ENCODE peak calls at places on chromosome 1, in nine cellular contexts. W, R, L, H, Q, U, K, S and O are unnamed samples.

GRCh38 chr1:44031900-44032817 is 897 bp upstream of the SLC6A9 start:
- DNase-seq in L (no peak), H (no peak), W (no peak), S (no peak), Q (no peak), U (no peak), K (no peak), R (peak; percentile 49), O (no peak)

GRCh38 chr1:41819069-41819468 is 99.7 kb downstream of the HIVEP3 start:
- DNase-seq in U (no peak), S (no peak), R (no peak), W (no peak), L (no peak), K (no peak), H (no peak), Q (no peak), O (no peak)

GRCh38 chr1:219322766-219323165 is 149.1 kb downstream of the LYPLAL1 start:
- DNase-seq in U (no peak), K (no peak), H (peak; percentile 26), W (no peak), S (no peak), Q (no peak), R (no peak), L (no peak), O (no peak)

GRCh38 chr1:20115916-20116315 is 3.4 kb downstream of the PLA2G2D start:
- DNase-seq in L (no peak), U (no peak), W (no peak), H (no peak), R (no peak), S (no peak), Q (no peak), K (no peak), O (no peak)

GRCh38 chr1:167578935-167579521 is 25.5 kb upstream of the CREG1 start:
- DNase-seq in W (no peak), H (no peak), K (no peak), L (no peak), Q (no peak), U (no peak), R (no peak), S (no peak), O (no peak)

GRCh38 chr1:234917495-234918188 is 211.0 kb downstream of the TOMM20 start:
- DNase-seq in K (no peak), S (no peak), W (no peak), U (no peak), H (no peak), Q (no peak), L (no peak), R (no peak), O (no peak)

GRCh38 chr1:31624354-31625179 is 7.1 kb downstream of the HCRTR1 start:
- DNase-seq in L (no peak), K (no peak), H (no peak), U (no peak), S (no peak), W (no peak), R (no peak), Q (no peak), O (no peak)

GRCh38 chr1:32249831-32250525 is 1.1 kb upstream of the LCK start:
- DNase-seq in Q (peak; percentile 31), H (peak; percentile 88), L (no peak), R (no peak), W (no peak), U (no peak), S (no peak), K (no peak), O (peak; percentile 72)

GRCh38 chr1:231581859-231582258 is 44.7 kb upstream of the DISC1 start:
- DNase-seq in W (no peak), U (no peak), R (no peak), L (no peak), K (no peak), Q (no peak), H (no peak), S (no peak), O (no peak)

GRCh38 chr1:231580874-231581273 is 45.7 kb upstream of the DISC1 start:
- DNase-seq in S (no peak), K (no peak), Q (no peak), H (no peak), L (no peak), R (no peak), W (no peak), U (no peak), O (no peak)

GRCh38 chr1:231583376-231583775 is 43.2 kb upstream of the DISC1 start:
- DNase-seq in R (no peak), U (no peak), L (no peak), W (no peak), S (no peak), K (no peak), H (no peak), Q (no peak), O (no peak)

GRCh38 chr1:231584117-231584516 is 42.5 kb upstream of the DISC1 start:
- DNase-seq in L (no peak), U (no peak), K (no peak), R (no peak), S (no peak), H (peak; percentile 88), W (peak; percentile 92), Q (no peak), O (no peak)
- TF ChIP-seq CTCF in L (no peak), U (peak; percentile 26), K (no peak), R (peak; percentile 17), S (no peak), H (peak; percentile 20), W (peak; percentile 26), Q (no peak), O (no peak)

GRCh38 chr1:11318982-11319381 is 46.0 kb downstream of the UBIAD1 start:
- DNase-seq in S (no peak), R (peak; percentile 72), W (no peak), U (no peak), Q (no peak), K (no peak), H (no peak), L (no peak), O (no peak)

GRCh38 chr1:11324562-11324961 is 51.6 kb downstream of the UBIAD1 start:
- DNase-seq in S (no peak), K (no peak), L (no peak), R (no peak), H (no peak), Q (no peak), U (no peak), W (no peak), O (no peak)

GRCh38 chr1:11316701-11317100 is 43.7 kb downstream of the UBIAD1 start:
- DNase-seq in S (no peak), R (no peak), L (no peak), U (no peak), W (peak; percentile 46), K (no peak), Q (peak; percentile 6), H (no peak), O (no peak)

GRCh38 chr1:11321656-11322491 is 48.9 kb downstream of the UBIAD1 start:
- DNase-seq in W (no peak), H (no peak), Q (no peak), S (no peak), L (no peak), K (no peak), R (no peak), U (no peak), O (no peak)

DNA sequence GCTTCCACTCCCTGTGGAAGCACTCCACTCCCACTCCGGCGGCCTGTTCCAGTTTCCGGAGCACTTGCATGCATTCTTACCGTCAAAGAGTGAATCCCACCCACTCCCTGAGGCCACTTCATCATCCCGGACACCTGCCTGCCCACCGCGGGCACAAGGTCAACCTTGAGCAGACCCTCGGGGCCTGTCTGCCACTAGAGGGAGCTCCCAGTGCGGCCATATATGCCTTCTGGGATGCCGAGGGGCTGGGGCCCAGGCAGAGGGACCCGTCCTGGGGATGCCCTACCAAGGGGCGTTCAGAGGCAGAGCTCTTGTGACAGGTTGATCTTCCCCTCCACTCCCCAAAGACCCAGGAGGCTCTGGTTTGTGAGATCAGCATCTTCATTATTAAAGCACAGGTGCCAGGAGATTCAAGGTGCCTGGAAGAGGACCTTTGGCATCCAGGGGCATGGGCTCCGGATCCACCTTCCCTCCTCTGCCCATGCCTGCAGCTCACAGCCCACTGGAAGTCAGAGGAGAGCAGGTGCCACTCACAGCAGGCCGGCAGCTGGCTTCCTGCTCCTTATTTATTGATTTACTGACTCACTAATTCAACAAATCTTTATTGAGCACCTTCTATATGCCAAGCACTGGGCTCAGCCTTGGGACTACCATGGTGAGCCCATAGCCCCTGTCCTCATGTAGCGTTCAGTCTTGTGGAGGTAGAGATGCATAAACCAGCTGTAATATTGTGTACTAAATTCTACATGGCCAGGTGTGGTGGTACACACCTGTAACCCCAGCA is 47.3 kb downstream of the UBIAD1 start:
- DNase-seq in U (no peak), L (no peak), R (peak; percentile 94), K (peak; percentile 64), S (no peak), W (no peak), H (no peak), Q (no peak), O (peak; percentile 47)
- TF ChIP-seq CTCF in U (peak; percentile 78), L (no peak), R (peak; percentile 97), K (peak; percentile 72), S (peak; percentile 40), W (peak; percentile 59), H (peak; percentile 51), Q (peak; percentile 13), O (peak; percentile 68)

GRCh38 chr1:107276247-107276646 is 135.4 kb downstream of the NTNG1 start:
- DNase-seq in U (no peak), K (no peak), S (no peak), L (no peak), R (peak; percentile 63), Q (no peak), W (no peak), H (no peak), O (no peak)
- TF ChIP-seq CTCF in U (no peak), K (no peak), S (no peak), L (no peak), R (no peak), Q (no peak), W (no peak), H (no peak), O (no peak)

DNA sequence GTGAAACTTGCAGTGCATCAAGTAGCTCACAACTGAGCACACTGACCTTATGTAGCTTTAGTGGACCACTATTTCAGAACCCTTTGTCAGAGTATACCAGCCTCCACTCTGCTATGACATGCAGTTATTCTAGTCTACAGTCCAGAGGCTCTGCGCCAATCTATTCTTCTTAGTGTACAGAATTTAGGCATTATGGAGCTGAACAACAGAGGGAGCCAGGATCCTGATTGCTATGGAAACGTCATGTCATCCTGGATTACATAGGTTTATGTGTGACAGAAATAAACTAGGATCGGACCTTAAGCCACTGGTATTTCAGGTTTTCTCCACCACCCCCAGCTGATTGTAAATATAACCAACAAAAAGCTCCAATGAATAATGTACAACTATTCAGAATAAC is 48.1 kb upstream of the EEIG2 start:
- DNase-seq in K (no peak), H (no peak), U (no peak), S (no peak), L (no peak), R (no peak), Q (no peak), W (no peak), O (no peak)
- TF ChIP-seq CTCF in K (no peak), H (no peak), U (no peak), S (no peak), L (no peak), R (no peak), Q (no peak), W (no peak), O (no peak)

DNA sequence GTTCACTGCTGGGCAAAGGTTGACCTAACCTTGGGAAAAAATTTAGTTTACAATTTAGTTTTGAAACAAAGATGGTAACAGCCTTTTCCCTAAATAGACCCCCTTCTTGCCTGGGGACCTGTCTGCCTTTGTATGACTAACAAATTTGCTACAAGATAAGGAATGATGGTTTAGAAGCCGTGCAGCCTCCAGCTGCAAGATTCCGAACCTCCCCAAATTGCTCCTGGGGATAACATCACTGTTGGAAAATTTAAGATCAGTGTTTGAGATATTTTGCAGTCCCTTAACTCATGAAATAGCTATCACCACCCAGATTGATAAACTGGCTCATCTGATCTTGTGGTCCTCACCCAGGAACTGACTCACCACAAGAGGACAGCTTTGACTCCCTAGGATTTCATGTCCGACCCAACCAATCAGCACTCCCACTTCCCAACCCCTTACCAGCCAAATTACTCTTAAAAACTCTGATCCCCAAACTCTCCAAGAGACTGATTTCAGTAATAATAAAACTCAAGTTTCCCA is 254.7 kb downstream of the USH2A start:
- DNase-seq in H (no peak), Q (no peak), L (no peak), W (no peak), R (no peak), U (no peak), K (no peak), S (no peak), O (no peak)
- TF ChIP-seq CTCF in H (no peak), Q (no peak), L (no peak), W (no peak), R (no peak), U (no peak), K (no peak), S (no peak), O (no peak)